ENCODE peak calls at places on chromosomes 12 and 14, in seven cellular contexts. U is A549, J is suprapubic skin, R is adrenal gland, V is breast epithelium, A is lower leg skin, Q is HCT116. B is an unnamed sample.

GRCh38 chr14:24060984-24061913 is 9.4 kb downstream of the CARMIL3 start:
- DNase-seq in U (no peak), J (no peak), R (no peak), V (no peak), A (no peak), Q (no peak), B (no peak)

GRCh38 chr12:115407036-115407435 is 723.1 kb upstream of the TBX3 start:
- DNase-seq in U (no peak), J (no peak), R (no peak), V (no peak), A (no peak), Q (no peak), B (no peak)

GRCh38 chr14:99037777-99038176 is 234.2 kb downstream of the BCL11B start:
- DNase-seq in U (no peak), J (no peak), R (no peak), V (no peak), A (no peak), Q (no peak), B (no peak)

GRCh38 chr12:98253207-98253606 is 262.2 kb upstream of the TMPO start:
- DNase-seq in U (no peak), J (no peak), R (no peak), V (no peak), A (no peak), Q (no peak), B (no peak)

GRCh38 chr12:118337194-118337838 is 35.4 kb downstream of the TAOK3 start:
- DNase-seq in U (peak; percentile 57), J (no peak), R (no peak), V (no peak), A (no peak), Q (no peak), B (no peak)

GRCh38 chr14:79587875-79588274 is 623.4 kb downstream of the DIO2 start:
- DNase-seq in U (no peak), J (no peak), R (no peak), V (no peak), A (no peak), Q (no peak), B (no peak)

GRCh38 chr14:77256694-77257093 is 14.3 kb downstream of the NGB start:
- DNase-seq in U (no peak), J (no peak), R (no peak), V (no peak), A (no peak), Q (no peak), B (no peak)

GRCh38 chr14:55532645-55533309 is 47.2 kb upstream of the KTN1 start:
- DNase-seq in U (no peak), J (no peak), R (no peak), V (no peak), A (no peak), Q (no peak), B (no peak)

GRCh38 chr14:70086685-70087379 is 101.9 kb downstream of the SLC8A3 start:
- DNase-seq in U (peak; percentile 65), J (no peak), R (peak; percentile 45), V (no peak), A (no peak), Q (peak; percentile 23), B (no peak)

GRCh38 chr12:3035815-3036702 is 41.1 kb upstream of the TSPAN9 start:
- DNase-seq in U (no peak), J (no peak), R (no peak), V (no peak), A (no peak), Q (no peak), B (no peak)

GRCh38 chr12:83505586-83505985 is 818.9 kb downstream of the TMTC2 start:
- DNase-seq in U (no peak), J (no peak), R (no peak), V (no peak), A (no peak), Q (no peak), B (no peak)

GRCh38 chr12:120453060-120453761 is 7.0 kb downstream of the GATC start:
- DNase-seq in U (no peak), J (no peak), R (no peak), V (no peak), A (no peak), Q (no peak), B (no peak)

GRCh38 chr12:32126720-32127119 is 20.1 kb downstream of the BICD1 start:
- DNase-seq in U (no peak), J (no peak), R (no peak), V (no peak), A (no peak), Q (no peak), B (no peak)

GRCh38 chr14:32800320-32800719 is 138.4 kb upstream of the NPAS3 start:
- DNase-seq in U (no peak), J (no peak), R (no peak), V (no peak), A (no peak), Q (no peak), B (no peak)

GRCh38 chr12:47362131-47362686 is 282.4 kb upstream of the AMIGO2 start:
- DNase-seq in U (no peak), J (no peak), R (no peak), V (no peak), A (no peak), Q (no peak), B (no peak)

GRCh38 chr12:98893126-98893525 is 248.0 kb downstream of the APAF1 start:
- DNase-seq in U (no peak), J (no peak), R (peak; percentile 19), V (no peak), A (no peak), Q (no peak), B (no peak)

GRCh38 chr14:64983439-64984310 is 3.0 kb upstream of the FNTB start:
- DNase-seq in U (peak; percentile 70), J (no peak), R (no peak), V (no peak), A (no peak), Q (peak; percentile 16), B (no peak)

GRCh38 chr14:35818346-35819115 is 7.6 kb upstream of the BRMS1L start:
- DNase-seq in U (peak; percentile 59), J (no peak), R (no peak), V (no peak), A (no peak), Q (no peak), B (no peak)

GRCh38 chr12:88208661-88209060 is 66.6 kb downstream of the TMTC3 start:
- DNase-seq in U (no peak), J (no peak), R (no peak), V (no peak), A (no peak), Q (no peak), B (no peak)

GRCh38 chr14:105087308-105087962 is 22.2 kb upstream of the GPR132 start:
- DNase-seq in U (peak; percentile 84), J (peak; percentile 74), R (no peak), V (peak; percentile 53), A (no peak), Q (no peak), B (peak; percentile 51)

GRCh38 chr14:39431416-39432178 is 636 bp downstream of the FBXO33 start:
- DNase-seq in U (peak; percentile 37), J (peak; percentile 80), R (peak; percentile 46), V (peak; percentile 61), A (peak; percentile 34), Q (peak; percentile 4), B (peak; percentile 32)
- TF ChIP-seq POLR2A in U (peak; percentile 34), J (peak; percentile 8), R (peak; percentile 81), V (no peak), A (peak; percentile 45), Q (no peak), B (peak; percentile 81)

GRCh38 chr14:95318870-95319311 is 817 bp downstream of the CLMN start:
- DNase-seq in U (no peak), J (no peak), R (no peak), V (no peak), A (no peak), Q (no peak), B (peak; percentile 36)

GRCh38 chr14:95319312-95320075 is at the start of gene CLMN:
- DNase-seq in U (peak; percentile 44), J (peak; percentile 72), R (peak; percentile 45), V (no peak), A (no peak), Q (peak; percentile 16), B (peak; percentile 46)

GRCh38 chr14:95316826-95317225 is 2.9 kb downstream of the CLMN start:
- DNase-seq in U (no peak), J (no peak), R (no peak), V (no peak), A (no peak), Q (no peak), B (no peak)

GRCh38 chr14:95317817-95318343 is 1.8 kb downstream of the CLMN start:
- DNase-seq in U (no peak), J (no peak), R (no peak), V (no peak), A (no peak), Q (no peak), B (no peak)

DNA sequence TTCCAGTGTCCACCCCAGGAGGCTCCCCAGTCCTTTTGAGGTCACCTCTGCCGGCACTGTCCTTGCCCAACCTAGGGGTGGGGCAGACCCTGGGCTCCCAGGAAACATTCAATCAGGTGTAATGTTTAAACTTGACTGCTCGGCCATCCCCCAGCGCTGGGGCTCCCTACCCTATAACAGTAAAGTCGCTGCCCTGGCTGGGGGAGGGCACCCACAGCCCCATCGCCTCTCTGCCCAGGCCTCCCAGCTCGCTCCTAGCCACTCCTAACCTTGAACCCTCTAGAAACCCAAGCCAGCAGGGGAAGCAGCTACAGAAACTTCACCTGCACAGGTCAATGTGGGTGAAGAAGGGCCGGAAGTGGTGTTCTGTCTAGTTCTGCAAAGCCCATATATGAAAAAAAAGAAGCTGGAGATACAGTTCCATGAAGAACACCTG is 1.3 kb downstream of the CLMN start:
- DNase-seq in U (no peak), J (no peak), R (no peak), V (no peak), A (no peak), Q (no peak), B (no peak)
- H3K4me3 ChIP-seq in U (peak overlapping the region; percentile 99), J (peak overlapping the region; percentile 78), R (no peak overlapping the region), V (peak overlapping the region; percentile 56), A (no peak overlapping the region), Q (peak overlapping the region; percentile 59), B (peak overlapping the region; percentile 34)

GRCh38 chr12:6644903-6645302 is 2.3 kb downstream of the ACRBP start:
- DNase-seq in U (no peak), J (no peak), R (no peak), V (no peak), A (no peak), Q (no peak), B (peak; percentile 48)
- TF ChIP-seq CTCF in U (no peak), J (no peak), R (no peak), V (no peak), A (no peak), Q (peak; percentile 47), B (peak; percentile 54)

GRCh38 chr14:71321556-71322315 is 414.5 kb downstream of the PCNX1 start:
- DNase-seq in U (peak; percentile 12), J (no peak), R (peak; percentile 26), V (no peak), A (peak; percentile 27), Q (peak; percentile 65), B (peak; percentile 25)

GRCh38 chr14:71328183-71328582 is 420.9 kb downstream of the PCNX1 start:
- DNase-seq in U (no peak), J (no peak), R (no peak), V (no peak), A (no peak), Q (no peak), B (no peak)

GRCh38 chr14:71322660-71323250 is 415.5 kb downstream of the PCNX1 start:
- DNase-seq in U (peak; percentile 42), J (no peak), R (no peak), V (no peak), A (no peak), Q (no peak), B (no peak)

GRCh38 chr14:71327691-71328090 is 420.4 kb downstream of the PCNX1 start:
- DNase-seq in U (no peak), J (no peak), R (no peak), V (no peak), A (no peak), Q (no peak), B (no peak)

GRCh38 chr14:71324767-71325272 is 417.6 kb downstream of the PCNX1 start:
- DNase-seq in U (no peak), J (no peak), R (peak; percentile 34), V (no peak), A (no peak), Q (no peak), B (no peak)
- TF ChIP-seq POLR2A in U (no peak), J (no peak), R (no peak), V (no peak), A (no peak), Q (no peak), B (no peak)

B was measured in uterus.